ENCODE peak calls at places on chromosomes 7 and 10, in nine cellular contexts. U, I, Y, R, C, F, O, E and M are unnamed samples.

GRCh38 chr10:18737236-18737635 is 78.0 kb downstream of the ARL5B start:
- DNase-seq in U (no peak), I (no peak), Y (no peak), R (no peak), C (no peak), F (no peak), O (no peak), E (no peak), M (no peak)

GRCh38 chr10:127243490-127244272 is 47.3 kb upstream of the INSYN2A start:
- DNase-seq in U (no peak), I (peak; percentile 45), Y (peak; percentile 21), R (no peak), C (peak; percentile 48), F (peak; percentile 43), O (peak; percentile 31), E (peak; percentile 57), M (no peak)

GRCh38 chr10:34655286-34656170 is 159.6 kb downstream of the PARD3 start:
- DNase-seq in U (no peak), I (peak; percentile 78), Y (no peak), R (no peak), C (peak; percentile 84), F (peak; percentile 50), O (peak; percentile 63), E (peak; percentile 30), M (no peak)

GRCh38 chr7:101238226-101239182 is 902 bp upstream of the CLDN15 start:
- DNase-seq in U (no peak), I (no peak), Y (no peak), R (no peak), C (no peak), F (peak; percentile 34), O (no peak), E (no peak), M (no peak)

GRCh38 chr10:114607358-114607998 is 50.6 kb downstream of the ABLIM1 start:
- DNase-seq in U (no peak), I (no peak), Y (no peak), R (no peak), C (no peak), F (no peak), O (no peak), E (no peak), M (no peak)

GRCh38 chr7:7681191-7681935 is 37.0 kb downstream of the RPA3 start:
- DNase-seq in U (no peak), I (peak; percentile 71), Y (no peak), R (no peak), C (peak; percentile 65), F (peak; percentile 48), O (peak; percentile 18), E (peak; percentile 18), M (peak; percentile 57)

GRCh38 chr10:103703941-103704919 is 151.1 kb downstream of the SH3PXD2A start:
- DNase-seq in U (no peak), I (no peak), Y (no peak), R (no peak), C (no peak), F (no peak), O (no peak), E (no peak), M (no peak)

GRCh38 chr7:30649717-30650116 is 32.5 kb downstream of the CRHR2 start:
- DNase-seq in U (no peak), I (no peak), Y (no peak), R (no peak), C (no peak), F (no peak), O (no peak), E (no peak), M (no peak)

GRCh38 chr10:43380610-43381222 is 9.3 kb downstream of the FXYD4 start:
- DNase-seq in U (no peak), I (peak; percentile 49), Y (no peak), R (peak; percentile 3), C (no peak), F (peak; percentile 30), O (no peak), E (peak; percentile 60), M (no peak)

GRCh38 chr7:6409991-6410693 is 37.6 kb downstream of the DAGLB start:
- DNase-seq in U (no peak), I (no peak), Y (no peak), R (no peak), C (no peak), F (peak; percentile 51), O (no peak), E (no peak), M (no peak)

GRCh38 chr7:121041516-121042148 is 53.1 kb downstream of the CPED1 start:
- DNase-seq in U (no peak), I (no peak), Y (no peak), R (no peak), C (no peak), F (peak; percentile 44), O (no peak), E (no peak), M (no peak)

GRCh38 chr10:115727114-115727513 is 545.9 kb downstream of the GFRA1 start:
- DNase-seq in U (no peak), I (no peak), Y (no peak), R (no peak), C (no peak), F (peak; percentile 39), O (no peak), E (no peak), M (no peak)

GRCh38 chr10:127945335-127945734 is 38.4 kb downstream of the PTPRE start:
- DNase-seq in U (no peak), I (peak; percentile 70), Y (no peak), R (no peak), C (peak; percentile 80), F (no peak), O (no peak), E (no peak), M (peak; percentile 52)

DNA sequence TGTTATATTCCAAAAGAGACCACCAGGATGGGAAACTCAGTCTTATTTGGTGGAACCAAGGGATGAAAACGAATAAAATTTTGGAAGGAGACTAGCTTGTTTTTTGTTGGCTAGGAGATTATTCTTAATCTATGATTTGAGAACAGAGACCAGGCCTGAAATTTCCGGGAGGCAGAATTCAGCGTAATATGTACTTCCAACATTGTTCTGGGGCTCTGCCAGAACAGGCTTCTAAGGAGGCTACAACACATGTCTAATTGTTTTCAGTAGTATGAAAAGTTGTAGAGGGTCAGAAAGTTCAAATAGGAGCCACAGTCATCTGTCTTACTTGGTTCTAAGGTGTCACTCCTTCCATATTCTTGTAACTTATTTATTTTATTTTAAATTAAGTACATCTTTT is 1.7 kb downstream of the DDX21 start:
- DNase-seq in U (no peak), I (peak; percentile 18), Y (no peak), R (no peak), C (no peak), F (peak; percentile 10), O (no peak), E (no peak), M (no peak)
- H3K4me1 ChIP-seq in U (peaks cover 19% of the 10 kb centered on the region), I (peaks cover 5% of the 10 kb centered on the region), Y (peaks cover 19% of the 10 kb centered on the region), R (peaks cover 8% of the 10 kb centered on the region), C (peaks cover 18% of the 10 kb centered on the region), F (no peaks in the 10 kb centered on the region), O (peaks cover 3% of the 10 kb centered on the region), E (peaks cover 28% of the 10 kb centered on the region), M (peaks cover 56% of the 10 kb centered on the region)

DNA sequence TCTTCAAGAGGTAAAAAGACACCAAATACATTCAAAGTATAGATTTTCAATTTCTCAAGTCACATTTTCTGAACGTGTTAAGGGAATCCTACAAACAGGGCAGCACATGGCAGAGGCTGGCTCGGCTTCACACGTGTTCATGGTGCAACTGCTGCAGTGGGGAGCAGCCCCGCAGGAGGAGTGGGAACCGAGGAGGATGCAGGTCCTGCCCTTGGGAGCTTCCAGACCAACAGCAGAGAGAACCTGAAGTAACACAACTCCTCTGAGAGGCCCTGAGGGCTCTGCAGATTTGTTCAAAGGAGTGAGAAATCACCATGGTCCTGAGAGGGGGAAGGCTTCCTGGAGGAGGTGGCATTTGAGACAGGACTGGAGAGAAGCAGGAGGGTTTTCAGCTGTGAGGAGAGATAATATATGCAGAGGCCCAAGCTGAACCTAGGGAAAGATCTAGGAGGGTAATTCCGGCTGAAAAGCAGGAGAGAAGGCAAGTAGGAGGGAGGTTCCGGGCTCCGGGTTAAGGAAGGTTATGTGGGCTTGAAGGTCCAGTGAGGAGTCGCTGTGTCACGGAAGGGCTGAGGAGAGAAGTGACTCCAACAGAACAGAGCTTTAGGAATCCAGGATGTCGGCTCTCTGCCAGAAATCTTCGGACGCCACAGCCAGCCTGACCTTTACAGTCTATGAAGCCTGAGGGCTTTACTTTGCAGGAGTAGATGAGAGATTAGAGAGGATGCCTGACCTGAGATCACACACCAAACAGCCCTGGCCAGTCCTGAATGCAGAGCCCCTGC is 77.5 kb downstream of the GPR26 start:
- DNase-seq in U (no peak), I (no peak), Y (no peak), R (no peak), C (no peak), F (peak; percentile 72), O (no peak), E (no peak), M (no peak)
- H3K27ac ChIP-seq in U (no peak overlapping the region), I (no peak overlapping the region), Y (no peak overlapping the region), R (no peak overlapping the region), C (no peak overlapping the region), F (no peak overlapping the region), O (no peak overlapping the region), E (no peak overlapping the region), M (no peak overlapping the region)

GRCh38 chr7:47327306-47327697 is 254.6 kb downstream of the TNS3 start:
- DNase-seq in U (no peak), I (no peak), Y (no peak), R (no peak), C (no peak), F (peak; percentile 64), O (no peak), E (no peak), M (no peak)

GRCh38 chr7:47329320-47329926 is 252.5 kb downstream of the TNS3 start:
- DNase-seq in U (no peak), I (peak; percentile 90), Y (peak; percentile 45), R (no peak), C (no peak), F (no peak), O (no peak), E (no peak), M (no peak)

GRCh38 chr7:47327698-47328391 is 254.1 kb downstream of the TNS3 start:
- DNase-seq in U (no peak), I (peak; percentile 92), Y (peak; percentile 94), R (peak; percentile 91), C (peak; percentile 92), F (peak; percentile 62), O (peak; percentile 84), E (no peak), M (no peak)

GRCh38 chr7:47330026-47330425 is 251.9 kb downstream of the TNS3 start:
- DNase-seq in U (no peak), I (no peak), Y (no peak), R (no peak), C (no peak), F (no peak), O (no peak), E (no peak), M (no peak)

GRCh38 chr7:47328392-47329319 is 253.3 kb downstream of the TNS3 start:
- DNase-seq in U (no peak), I (peak; percentile 74), Y (no peak), R (no peak), C (no peak), F (no peak), O (no peak), E (no peak), M (no peak)
- H3K4me3 ChIP-seq in U (no peak overlapping the region), I (no peak overlapping the region), Y (peak overlapping the region; percentile 54), R (no peak overlapping the region), C (no peak overlapping the region), F (no peak overlapping the region), O (no peak overlapping the region), E (no peak overlapping the region), M (no peak overlapping the region)

DNA sequence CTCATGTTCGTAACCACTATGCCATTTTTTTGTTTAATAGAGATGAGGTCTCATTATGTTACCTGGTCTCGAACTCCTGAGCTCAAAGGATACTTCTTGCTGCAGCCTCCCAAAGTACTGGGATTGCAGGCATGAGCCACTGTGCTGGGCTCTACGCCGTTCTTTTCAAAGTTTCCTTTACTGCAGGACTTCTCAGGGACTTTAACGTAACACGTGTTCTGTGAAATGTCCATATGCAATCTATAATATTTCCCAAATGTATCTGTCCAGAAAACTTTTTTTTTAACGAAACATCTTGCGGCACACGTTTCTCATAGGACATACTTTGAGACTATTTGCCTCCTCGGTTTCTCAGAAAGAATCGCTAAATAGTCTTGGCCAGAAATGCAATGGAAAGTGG is 96.4 kb downstream of the ELMO1 start:
- DNase-seq in U (no peak), I (no peak), Y (no peak), R (no peak), C (no peak), F (no peak), O (no peak), E (no peak), M (no peak)
- H3K4me1 ChIP-seq in U (peaks cover 19% of the 10 kb centered on the region), I (no peaks in the 10 kb centered on the region), Y (peaks cover 31% of the 10 kb centered on the region), R (no peaks in the 10 kb centered on the region), C (peaks cover 13% of the 10 kb centered on the region), F (peaks cover 2% of the 10 kb centered on the region), O (peaks cover 3% of the 10 kb centered on the region), E (peaks cover 8% of the 10 kb centered on the region), M (peaks cover 61% of the 10 kb centered on the region)